ENCODE peak calls at places on chromosomes 6 and 20, in ten cellular contexts. One of them, this sample, is unnamed.
A peak's percentile ranks its signal among the peaks of the same experiment; 100 is the strongest.

GRCh38 chr20:29878281-29878741 is 1379.2 kb upstream of the DEFB115 start:
- DNase-seq in right cardiac atrium: peak; percentile 15
- DNase-seq in CD8-positive, alpha-beta T cell: no peak
- DNase-seq in mucosa of descending colon: no peak
- DNase-seq in PC-9: peak; percentile 12
- DNase-seq in transverse colon: peak; percentile 9
- DNase-seq in PC-3: peak; percentile 19
- DNase-seq in psoas muscle: no peak
- DNase-seq in ovary: no peak
- DNase-seq in right lobe of liver: peak; percentile 53
- DNase-seq in this sample: peak; percentile 73

GRCh38 chr20:1761116-1761515 is 103.5 kb upstream of the SIRPG start:
- DNase-seq in right cardiac atrium: no peak
- DNase-seq in CD8-positive, alpha-beta T cell: no peak
- DNase-seq in mucosa of descending colon: no peak
- DNase-seq in PC-9: peak; percentile 34
- DNase-seq in transverse colon: no peak
- DNase-seq in PC-3: peak; percentile 93
- DNase-seq in psoas muscle: no peak
- DNase-seq in ovary: no peak
- DNase-seq in right lobe of liver: no peak
- DNase-seq in this sample: no peak

GRCh38 chr6:167750956-167751358 is 75.8 kb upstream of the AFDN start:
- DNase-seq in right cardiac atrium: peak; percentile 61
- DNase-seq in CD8-positive, alpha-beta T cell: no peak
- DNase-seq in mucosa of descending colon: peak; percentile 90
- DNase-seq in PC-9: peak; percentile 76
- DNase-seq in transverse colon: peak; percentile 84
- DNase-seq in PC-3: peak; percentile 69
- DNase-seq in psoas muscle: peak; percentile 25
- DNase-seq in ovary: no peak
- DNase-seq in right lobe of liver: peak; percentile 95
- DNase-seq in this sample: no peak

GRCh38 chr20:4820833-4821518 is 99.3 kb downstream of the PRND start:
- DNase-seq in right cardiac atrium: no peak
- DNase-seq in CD8-positive, alpha-beta T cell: no peak
- DNase-seq in mucosa of descending colon: no peak
- DNase-seq in PC-9: peak; percentile 34
- DNase-seq in transverse colon: no peak
- DNase-seq in PC-3: peak; percentile 81
- DNase-seq in psoas muscle: no peak
- DNase-seq in ovary: peak; percentile 71
- DNase-seq in right lobe of liver: no peak
- DNase-seq in this sample: no peak

GRCh38 chr6:45718901-45719300 is 296.8 kb downstream of the CLIC5 start:
- DNase-seq in right cardiac atrium: no peak
- DNase-seq in CD8-positive, alpha-beta T cell: no peak
- DNase-seq in mucosa of descending colon: no peak
- DNase-seq in PC-9: no peak
- DNase-seq in transverse colon: no peak
- DNase-seq in PC-3: no peak
- DNase-seq in psoas muscle: no peak
- DNase-seq in ovary: no peak
- DNase-seq in right lobe of liver: no peak
- DNase-seq in this sample: no peak

GRCh38 chr20:19973920-19974620 is 43.1 kb upstream of the NAA20 start:
- DNase-seq in right cardiac atrium: peak; percentile 78
- DNase-seq in CD8-positive, alpha-beta T cell: no peak
- DNase-seq in mucosa of descending colon: peak; percentile 45
- DNase-seq in PC-9: peak; percentile 64
- DNase-seq in transverse colon: peak; percentile 50
- DNase-seq in PC-3: peak; percentile 77
- DNase-seq in psoas muscle: peak; percentile 78
- DNase-seq in ovary: peak; percentile 68
- DNase-seq in right lobe of liver: no peak
- DNase-seq in this sample: no peak

GRCh38 chr6:157385482-157385881 is 4.5 kb downstream of the ZDHHC14 start:
- DNase-seq in right cardiac atrium: no peak
- DNase-seq in CD8-positive, alpha-beta T cell: no peak
- DNase-seq in mucosa of descending colon: no peak
- DNase-seq in PC-9: no peak
- DNase-seq in transverse colon: no peak
- DNase-seq in PC-3: no peak
- DNase-seq in psoas muscle: no peak
- DNase-seq in ovary: no peak
- DNase-seq in right lobe of liver: no peak
- DNase-seq in this sample: no peak

GRCh38 chr20:15902493-15902892 is 670.8 kb downstream of the KIF16B start:
- DNase-seq in right cardiac atrium: no peak
- DNase-seq in CD8-positive, alpha-beta T cell: no peak
- DNase-seq in mucosa of descending colon: no peak
- DNase-seq in PC-9: no peak
- DNase-seq in transverse colon: no peak
- DNase-seq in PC-3: peak; percentile 48
- DNase-seq in psoas muscle: no peak
- DNase-seq in ovary: no peak
- DNase-seq in right lobe of liver: no peak
- DNase-seq in this sample: peak; percentile 75

GRCh38 chr20:64223526-64224067 is 32.0 kb upstream of the PCMTD2 start:
- DNase-seq in right cardiac atrium: no peak
- DNase-seq in CD8-positive, alpha-beta T cell: no peak
- DNase-seq in mucosa of descending colon: no peak
- DNase-seq in PC-9: no peak
- DNase-seq in transverse colon: no peak
- DNase-seq in PC-3: no peak
- DNase-seq in psoas muscle: no peak
- DNase-seq in ovary: peak; percentile 66
- DNase-seq in right lobe of liver: no peak
- DNase-seq in this sample: peak; percentile 78

GRCh38 chr6:102223942-102224341 is 830.4 kb downstream of the GRIK2 start:
- DNase-seq in right cardiac atrium: no peak
- DNase-seq in CD8-positive, alpha-beta T cell: no peak
- DNase-seq in mucosa of descending colon: no peak
- DNase-seq in PC-9: no peak
- DNase-seq in transverse colon: no peak
- DNase-seq in PC-3: no peak
- DNase-seq in psoas muscle: no peak
- DNase-seq in ovary: no peak
- DNase-seq in right lobe of liver: no peak
- DNase-seq in this sample: peak; percentile 36

DNA sequence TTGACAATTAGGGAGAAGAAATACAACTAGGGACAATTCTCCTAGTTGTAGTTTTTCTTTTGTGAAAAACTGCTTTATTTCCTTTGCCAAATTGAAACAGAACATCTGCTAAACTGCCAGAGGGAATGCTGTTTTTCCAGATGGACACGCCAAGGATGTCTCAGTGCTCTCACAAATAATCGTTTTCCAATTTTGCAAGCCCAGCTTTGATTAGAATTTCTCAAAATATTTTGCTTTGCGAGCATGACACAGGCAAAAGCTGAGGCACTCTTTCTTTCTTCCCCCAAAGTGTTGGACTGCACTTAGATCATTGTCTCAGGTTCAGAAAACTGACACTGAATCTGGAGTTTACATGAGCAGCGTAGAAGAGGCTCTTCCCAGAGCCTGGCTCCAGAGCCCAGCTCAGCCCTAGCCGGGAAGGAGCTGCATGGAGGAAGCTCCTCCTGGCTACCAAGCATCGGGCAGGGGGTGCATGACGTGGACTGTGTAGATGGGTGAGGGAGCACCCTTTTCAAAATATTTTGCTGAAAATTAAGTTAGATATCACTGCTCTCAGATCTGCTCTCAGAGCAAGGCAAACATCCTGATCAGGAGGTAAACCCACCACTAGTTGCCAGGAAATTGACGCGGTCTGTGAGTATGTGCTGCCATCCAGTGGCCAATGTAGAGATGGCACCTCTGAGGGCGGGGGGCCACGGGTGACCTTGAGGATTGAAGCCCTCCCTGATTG is 107.5 kb downstream of the SLC22A3 start:
- DNase-seq in right cardiac atrium: peak; percentile 40
- DNase-seq in CD8-positive, alpha-beta T cell: peak; percentile 64
- DNase-seq in mucosa of descending colon: peak; percentile 76
- DNase-seq in PC-9: peak; percentile 31
- DNase-seq in transverse colon: peak; percentile 64
- DNase-seq in PC-3: peak; percentile 64
- DNase-seq in psoas muscle: peak; percentile 48
- DNase-seq in ovary: peak; percentile 64
- DNase-seq in right lobe of liver: peak; percentile 64
- DNase-seq in this sample: peak; percentile 47
- H3K4me1 ChIP-seq in right cardiac atrium: no peaks in the 10 kb centered on the region
- H3K4me1 ChIP-seq in CD8-positive, alpha-beta T cell: peaks cover 19% of the 10 kb centered on the region
- H3K4me1 ChIP-seq in mucosa of descending colon: peaks cover 6% of the 10 kb centered on the region
- H3K4me1 ChIP-seq in PC-9: peaks cover 6% of the 10 kb centered on the region
- H3K4me1 ChIP-seq in transverse colon: peaks cover 12% of the 10 kb centered on the region
- H3K4me1 ChIP-seq in PC-3: peaks cover 15% of the 10 kb centered on the region
- H3K4me1 ChIP-seq in psoas muscle: no peaks in the 10 kb centered on the region
- H3K4me1 ChIP-seq in ovary: peaks cover 2% of the 10 kb centered on the region
- H3K4me1 ChIP-seq in right lobe of liver: peaks cover 4% of the 10 kb centered on the region
- H3K4me1 ChIP-seq in this sample: no peaks in the 10 kb centered on the region

GRCh38 chr6:75076009-75076408 is 129.8 kb downstream of the COL12A1 start:
- DNase-seq in right cardiac atrium: no peak
- DNase-seq in CD8-positive, alpha-beta T cell: no peak
- DNase-seq in mucosa of descending colon: no peak
- DNase-seq in PC-9: no peak
- DNase-seq in transverse colon: no peak
- DNase-seq in PC-3: no peak
- DNase-seq in psoas muscle: no peak
- DNase-seq in ovary: no peak
- DNase-seq in right lobe of liver: no peak
- DNase-seq in this sample: no peak
- H3K4me3 ChIP-seq in right cardiac atrium: no peak overlapping the region
- H3K4me3 ChIP-seq in CD8-positive, alpha-beta T cell: no peak overlapping the region
- H3K4me3 ChIP-seq in mucosa of descending colon: no peak overlapping the region
- H3K4me3 ChIP-seq in PC-9: no peak overlapping the region
- H3K4me3 ChIP-seq in transverse colon: no peak overlapping the region
- H3K4me3 ChIP-seq in PC-3: no peak overlapping the region
- H3K4me3 ChIP-seq in psoas muscle: no peak overlapping the region
- H3K4me3 ChIP-seq in ovary: no peak overlapping the region
- H3K4me3 ChIP-seq in right lobe of liver: no peak overlapping the region
- H3K4me3 ChIP-seq in this sample: no peak overlapping the region

DNA sequence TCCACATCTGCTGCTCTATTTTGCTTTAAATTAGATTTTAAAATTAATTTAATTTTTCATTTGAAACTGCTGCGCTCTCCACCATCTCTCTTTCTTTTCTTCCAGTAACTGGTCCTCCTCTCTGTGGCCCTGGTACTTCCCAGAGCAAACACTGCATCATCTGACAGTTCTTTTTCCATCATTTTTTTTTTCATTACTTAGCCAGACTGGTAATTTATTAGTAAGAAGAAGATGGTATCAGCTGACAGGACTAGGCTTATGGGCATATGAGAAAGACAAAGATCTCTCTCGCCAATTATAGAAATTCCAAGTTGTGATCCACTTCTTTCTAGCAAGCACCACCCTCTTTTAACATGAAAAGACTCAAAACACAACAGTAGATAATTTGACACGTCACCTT is 73.7 kb upstream of the FAM184A start:
- DNase-seq in right cardiac atrium: no peak
- DNase-seq in CD8-positive, alpha-beta T cell: no peak
- DNase-seq in mucosa of descending colon: no peak
- DNase-seq in PC-9: no peak
- DNase-seq in transverse colon: no peak
- DNase-seq in PC-3: no peak
- DNase-seq in psoas muscle: no peak
- DNase-seq in ovary: no peak
- DNase-seq in right lobe of liver: no peak
- DNase-seq in this sample: peak; percentile 36
- H3K4me1 ChIP-seq in right cardiac atrium: peaks cover 7% of the 10 kb centered on the region
- H3K4me1 ChIP-seq in CD8-positive, alpha-beta T cell: no peaks in the 10 kb centered on the region
- H3K4me1 ChIP-seq in mucosa of descending colon: peaks cover 5% of the 10 kb centered on the region
- H3K4me1 ChIP-seq in PC-9: peaks cover 16% of the 10 kb centered on the region
- H3K4me1 ChIP-seq in transverse colon: peaks cover 12% of the 10 kb centered on the region
- H3K4me1 ChIP-seq in PC-3: peaks cover 11% of the 10 kb centered on the region
- H3K4me1 ChIP-seq in psoas muscle: peaks cover 13% of the 10 kb centered on the region
- H3K4me1 ChIP-seq in ovary: peaks cover 2% of the 10 kb centered on the region
- H3K4me1 ChIP-seq in right lobe of liver: no peaks in the 10 kb centered on the region
- H3K4me1 ChIP-seq in this sample: peaks cover 35% of the 10 kb centered on the region

GRCh38 chr20:3679749-3680700 is 1.8 kb downstream of the ADAM33 start:
- DNase-seq in right cardiac atrium: peak; percentile 80
- DNase-seq in CD8-positive, alpha-beta T cell: no peak
- DNase-seq in mucosa of descending colon: peak; percentile 15
- DNase-seq in PC-9: no peak
- DNase-seq in transverse colon: peak; percentile 56
- DNase-seq in PC-3: no peak
- DNase-seq in psoas muscle: peak; percentile 78
- DNase-seq in ovary: peak; percentile 78
- DNase-seq in right lobe of liver: no peak
- DNase-seq in this sample: no peak

GRCh38 chr20:3680701-3681351 is 984 bp downstream of the ADAM33 start:
- DNase-seq in right cardiac atrium: no peak
- DNase-seq in CD8-positive, alpha-beta T cell: no peak
- DNase-seq in mucosa of descending colon: no peak
- DNase-seq in PC-9: no peak
- DNase-seq in transverse colon: no peak
- DNase-seq in PC-3: no peak
- DNase-seq in psoas muscle: no peak
- DNase-seq in ovary: no peak
- DNase-seq in right lobe of liver: no peak
- DNase-seq in this sample: no peak

GRCh38 chr20:3677733-3678132 is 4.1 kb downstream of the ADAM33 start:
- DNase-seq in right cardiac atrium: peak; percentile 47
- DNase-seq in CD8-positive, alpha-beta T cell: no peak
- DNase-seq in mucosa of descending colon: no peak
- DNase-seq in PC-9: no peak
- DNase-seq in transverse colon: peak; percentile 28
- DNase-seq in PC-3: no peak
- DNase-seq in psoas muscle: peak; percentile 65
- DNase-seq in ovary: peak; percentile 93
- DNase-seq in right lobe of liver: no peak
- DNase-seq in this sample: no peak

GRCh38 chr20:3678198-3678597 is 3.6 kb downstream of the ADAM33 start:
- DNase-seq in right cardiac atrium: no peak
- DNase-seq in CD8-positive, alpha-beta T cell: no peak
- DNase-seq in mucosa of descending colon: no peak
- DNase-seq in PC-9: no peak
- DNase-seq in transverse colon: no peak
- DNase-seq in PC-3: no peak
- DNase-seq in psoas muscle: no peak
- DNase-seq in ovary: peak; percentile 39
- DNase-seq in right lobe of liver: no peak
- DNase-seq in this sample: no peak

DNA sequence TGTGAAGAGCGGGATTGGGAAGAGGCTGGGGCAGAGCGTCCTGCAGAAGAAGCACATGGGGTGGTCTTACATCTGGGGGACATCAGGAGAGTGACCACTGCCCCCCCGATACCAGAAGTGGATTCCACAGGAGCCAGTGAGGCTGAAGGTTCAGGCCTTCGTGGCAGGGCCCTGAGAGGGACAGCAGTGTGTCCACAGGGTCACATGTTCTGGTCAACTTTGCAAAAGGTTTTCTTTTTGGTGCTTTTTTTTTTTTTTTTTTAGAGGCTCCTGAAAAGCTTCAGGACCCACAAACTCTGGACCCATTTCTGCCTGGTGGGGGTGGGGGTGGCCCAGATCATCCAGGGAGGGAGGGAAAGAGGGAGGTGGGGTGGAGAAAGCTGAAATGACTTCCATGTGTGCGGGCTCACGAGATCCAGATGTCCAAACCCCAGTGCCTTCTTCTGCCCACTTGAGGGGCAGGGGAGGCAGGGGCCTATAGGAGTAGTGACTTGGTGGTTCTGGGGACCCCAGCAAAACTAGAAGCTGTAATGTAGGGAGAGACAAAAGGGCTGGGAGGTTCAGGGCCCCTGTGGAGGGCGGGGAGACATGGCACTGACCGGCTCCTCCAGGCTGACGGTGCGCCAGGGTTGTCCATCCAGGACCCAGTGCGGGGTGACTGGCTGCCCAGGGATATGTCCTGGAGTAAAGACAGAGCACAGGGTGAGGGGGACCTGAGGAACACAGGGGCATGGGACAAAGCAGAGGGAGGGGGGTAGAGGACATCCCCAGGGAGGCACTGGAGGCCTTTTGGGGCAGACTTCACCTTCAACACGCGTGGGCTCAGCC is 2.7 kb downstream of the ADAM33 start:
- DNase-seq in right cardiac atrium: no peak
- DNase-seq in CD8-positive, alpha-beta T cell: no peak
- DNase-seq in mucosa of descending colon: no peak
- DNase-seq in PC-9: no peak
- DNase-seq in transverse colon: no peak
- DNase-seq in PC-3: no peak
- DNase-seq in psoas muscle: no peak
- DNase-seq in ovary: no peak
- DNase-seq in right lobe of liver: no peak
- DNase-seq in this sample: no peak
- H3K4me3 ChIP-seq in right cardiac atrium: no peak overlapping the region
- H3K4me3 ChIP-seq in CD8-positive, alpha-beta T cell: no peak overlapping the region
- H3K4me3 ChIP-seq in mucosa of descending colon: no peak overlapping the region
- H3K4me3 ChIP-seq in PC-9: no peak overlapping the region
- H3K4me3 ChIP-seq in transverse colon: no peak overlapping the region
- H3K4me3 ChIP-seq in PC-3: no peak overlapping the region
- H3K4me3 ChIP-seq in psoas muscle: no peak overlapping the region
- H3K4me3 ChIP-seq in ovary: no peak overlapping the region
- H3K4me3 ChIP-seq in right lobe of liver: no peak overlapping the region
- H3K4me3 ChIP-seq in this sample: no peak overlapping the region